ENCODE peak calls at places on chromosomes 2 and 18, in seven cellular contexts. P is AG10803, V is OCI-LY7, E is brain microvascular endothelial cell, R is AG04449, O is AG09319, Q is dorsolateral prefrontal cortex. D is an unnamed sample.

GRCh38 chr2:120733238-120733942 is 2.3 kb upstream of the GLI2 start:
- DNase-seq in P (no peak), V (no peak), E (no peak), R (no peak), O (no peak), Q (no peak), D (no peak)

GRCh38 chr2:176753752-176754474 is 458.7 kb upstream of the HNRNPA3 start:
- DNase-seq in P (peak), V (peak), E (no peak), R (no peak), O (no peak), Q (no peak), D (peak)

GRCh38 chr2:10397297-10397875 is 50.7 kb downstream of the ODC1 start:
- DNase-seq in P (no peak), V (no peak), E (no peak), R (no peak), O (no peak), Q (no peak), D (no peak)

GRCh38 chr2:46034535-46034934 is 262.7 kb upstream of the EPAS1 start:
- DNase-seq in P (no peak), V (no peak), E (peak), R (no peak), O (no peak), Q (no peak), D (no peak)

GRCh38 chr2:182548031-182548950 is 121.5 kb upstream of the PDE1A start:
- DNase-seq in P (peak), V (no peak), E (peak), R (no peak), O (no peak), Q (no peak), D (no peak)

GRCh38 chr2:61759718-61760117 is 94.1 kb downstream of the FAM161A start:
- DNase-seq in P (peak), V (no peak), E (peak), R (peak), O (no peak), Q (no peak), D (no peak)

GRCh38 chr2:149652520-149652919 is 64.9 kb upstream of the MMADHC start:
- DNase-seq in P (no peak), V (no peak), E (no peak), R (no peak), O (no peak), Q (no peak), D (no peak)

GRCh38 chr2:28004086-28004485 is 113.6 kb downstream of the BABAM2 start:
- DNase-seq in P (peak), V (no peak), E (peak), R (peak), O (peak), Q (no peak), D (peak)

GRCh38 chr18:23618862-23619387 is 32.6 kb upstream of the NPC1 start:
- DNase-seq in P (no peak), V (no peak), E (no peak), R (no peak), O (no peak), Q (no peak), D (peak)

GRCh38 chr2:84459944-84460429 is 907 bp upstream of the SUCLG1 start:
- DNase-seq in P (no peak), V (peak), E (no peak), R (no peak), O (no peak), Q (no peak), D (no peak)

GRCh38 chr2:207528980-207529329 is 807 bp upstream of the CREB1 start:
- DNase-seq in P (peak), V (peak), E (no peak), R (no peak), O (no peak), Q (no peak), D (peak)

GRCh38 chr2:215063526-215063925 is 74.9 kb downstream of the ABCA12 start:
- DNase-seq in P (no peak), V (no peak), E (no peak), R (no peak), O (no peak), Q (no peak), D (no peak)

GRCh38 chr2:39730685-39731302 is 48.3 kb downstream of the THUMPD2 start:
- DNase-seq in P (no peak), V (peak), E (peak), R (no peak), O (no peak), Q (no peak), D (no peak)

GRCh38 chr2:21633531-21634310 is 510.0 kb downstream of the TDRD15 start:
- DNase-seq in P (no peak), V (no peak), E (no peak), R (no peak), O (no peak), Q (no peak), D (no peak)

GRCh38 chr2:168521342-168521741 is 65.3 kb downstream of the CERS6 start:
- DNase-seq in P (no peak), V (no peak), E (peak), R (no peak), O (no peak), Q (no peak), D (no peak)

GRCh38 chr18:9233771-9234440 is 97.3 kb downstream of the ANKRD12 start:
- DNase-seq in P (no peak), V (no peak), E (no peak), R (no peak), O (no peak), Q (no peak), D (no peak)

GRCh38 chr2:47899915-47900314 is 6.4 kb downstream of the FBXO11 start:
- DNase-seq in P (no peak), V (no peak), E (no peak), R (no peak), O (no peak), Q (no peak), D (peak)

GRCh38 chr2:30446602-30447148 is 371 bp upstream of the LCLAT1 start:
- DNase-seq in P (no peak), V (no peak), E (no peak), R (no peak), O (no peak), Q (no peak), D (no peak)

GRCh38 chr2:241150660-241151530 is 628 bp downstream of the PPP1R7 start:
- DNase-seq in P (no peak), V (peak), E (no peak), R (no peak), O (no peak), Q (peak), D (no peak)

GRCh38 chr2:8248623-8248957 is 433.3 kb upstream of the ID2 start:
- DNase-seq in P (peak), V (no peak), E (no peak), R (no peak), O (no peak), Q (no peak), D (no peak)

GRCh38 chr2:45024600-45025291 is 15.5 kb upstream of the SIX2 start:
- DNase-seq in P (peak), V (peak), E (peak), R (peak), O (peak), Q (no peak), D (no peak)

GRCh38 chr2:71689393-71689792 is 236.0 kb downstream of the DYSF start:
- DNase-seq in P (no peak), V (no peak), E (no peak), R (no peak), O (no peak), Q (no peak), D (no peak)

GRCh38 chr18:47184419-47185050 is 8.4 kb upstream of the IER3IP1 start:
- DNase-seq in P (peak), V (peak), E (peak), R (no peak), O (no peak), Q (no peak), D (peak)

GRCh38 chr18:9753863-9754262 is 45.8 kb downstream of the RAB31 start:
- DNase-seq in P (no peak), V (no peak), E (peak), R (no peak), O (no peak), Q (no peak), D (no peak)

GRCh38 chr2:104262714-104263113 is 591.2 kb upstream of the POU3F3 start:
- DNase-seq in P (no peak), V (no peak), E (no peak), R (no peak), O (no peak), Q (no peak), D (no peak)

GRCh38 chr18:12948055-12948804 is 419 bp downstream of the SEH1L start:
- DNase-seq in P (peak), V (peak), E (peak), R (no peak), O (peak), Q (peak), D (peak)

GRCh38 chr2:34365937-34366336 is 766.8 kb upstream of the FAM98A start:
- DNase-seq in P (no peak), V (no peak), E (no peak), R (no peak), O (no peak), Q (no peak), D (no peak)

GRCh38 chr2:121532347-121532766 is 1.7 kb downstream of the RNU4ATAC start:
- DNase-seq in P (peak), V (no peak), E (peak), R (no peak), O (no peak), Q (no peak), D (no peak)

GRCh38 chr18:79988925-79989361 is 580 bp upstream of the TXNL4A start:
- DNase-seq in P (peak), V (no peak), E (peak), R (no peak), O (no peak), Q (no peak), D (no peak)

GRCh38 chr2:224122542-224122941 is 83.5 kb upstream of the SERPINE2 start:
- DNase-seq in P (no peak), V (no peak), E (no peak), R (no peak), O (no peak), Q (no peak), D (no peak)

GRCh38 chr2:226794077-226794670 is 5.4 kb downstream of the IRS1 start:
- DNase-seq in P (peak), V (no peak), E (no peak), R (no peak), O (no peak), Q (no peak), D (no peak)

GRCh38 chr2:148860037-148860436 is 15.0 kb upstream of the KIF5C start:
- DNase-seq in P (no peak), V (no peak), E (no peak), R (no peak), O (no peak), Q (no peak), D (no peak)

GRCh38 chr2:116733699-116734098 is 1080.8 kb upstream of the DDX18 start:
- DNase-seq in P (no peak), V (no peak), E (no peak), R (no peak), O (no peak), Q (no peak), D (no peak)

GRCh38 chr2:142545036-142545435 is 332.4 kb upstream of the KYNU start:
- DNase-seq in P (no peak), V (no peak), E (no peak), R (no peak), O (no peak), Q (no peak), D (no peak)

GRCh38 chr2:108927936-108928659 is 60.9 kb downstream of the EDAR start:
- DNase-seq in P (peak), V (peak), E (peak), R (no peak), O (peak), Q (no peak), D (peak)

GRCh38 chr18:48396561-48396960 is 12.6 kb downstream of the ZBTB7C start:
- DNase-seq in P (no peak), V (no peak), E (no peak), R (no peak), O (no peak), Q (no peak), D (no peak)

GRCh38 chr2:120929829-120930228 is 194.2 kb downstream of the GLI2 start:
- DNase-seq in P (peak), V (no peak), E (no peak), R (no peak), O (no peak), Q (no peak), D (no peak)

GRCh38 chr2:120134263-120134662 is 88.9 kb downstream of the TMEM185B start:
- DNase-seq in P (peak), V (no peak), E (peak), R (peak), O (peak), Q (no peak), D (no peak)

GRCh38 chr18:57446322-57446721 is 11.1 kb downstream of the ONECUT2 start:
- DNase-seq in P (no peak), V (peak), E (no peak), R (no peak), O (no peak), Q (no peak), D (peak)
- TF ChIP-seq CTCF in P (peak), V (peak), E (peak), R (peak), O (peak), Q (peak), D (peak)

GRCh38 chr2:229917793-229918192 is 4.0 kb downstream of the TRIP12 start:
- DNase-seq in P (no peak), V (no peak), E (no peak), R (no peak), O (no peak), Q (no peak), D (no peak)

GRCh38 chr2:229921101-229921891 is 513 bp downstream of the TRIP12 start:
- DNase-seq in P (peak), V (peak), E (peak), R (no peak), O (no peak), Q (peak), D (peak)

GRCh38 chr2:229922449-229923386 is at the start of gene FBXO36:
- DNase-seq in P (peak), V (peak), E (peak), R (no peak), O (peak), Q (peak), D (peak)

GRCh38 chr2:229920011-229920781 is 1.6 kb downstream of the TRIP12 start:
- DNase-seq in P (peak), V (peak), E (no peak), R (no peak), O (no peak), Q (no peak), D (peak)

GRCh38 chr2:229921892-229922448 is at the start of gene TRIP12:
- DNase-seq in P (peak), V (peak), E (peak), R (peak), O (peak), Q (peak), D (peak)
- TF ChIP-seq CTCF in P (no peak), V (no peak), E (no peak), R (no peak), O (no peak), Q (no peak), D (no peak)

GRCh38 chr2:216633616-216634316 is 546 bp downstream of the IGFBP2 start:
- DNase-seq in P (no peak), V (no peak), E (no peak), R (no peak), O (no peak), Q (no peak), D (no peak)
- TF ChIP-seq CTCF in P (no peak), V (no peak), E (no peak), R (no peak), O (no peak), Q (no peak), D (no peak)

DNA sequence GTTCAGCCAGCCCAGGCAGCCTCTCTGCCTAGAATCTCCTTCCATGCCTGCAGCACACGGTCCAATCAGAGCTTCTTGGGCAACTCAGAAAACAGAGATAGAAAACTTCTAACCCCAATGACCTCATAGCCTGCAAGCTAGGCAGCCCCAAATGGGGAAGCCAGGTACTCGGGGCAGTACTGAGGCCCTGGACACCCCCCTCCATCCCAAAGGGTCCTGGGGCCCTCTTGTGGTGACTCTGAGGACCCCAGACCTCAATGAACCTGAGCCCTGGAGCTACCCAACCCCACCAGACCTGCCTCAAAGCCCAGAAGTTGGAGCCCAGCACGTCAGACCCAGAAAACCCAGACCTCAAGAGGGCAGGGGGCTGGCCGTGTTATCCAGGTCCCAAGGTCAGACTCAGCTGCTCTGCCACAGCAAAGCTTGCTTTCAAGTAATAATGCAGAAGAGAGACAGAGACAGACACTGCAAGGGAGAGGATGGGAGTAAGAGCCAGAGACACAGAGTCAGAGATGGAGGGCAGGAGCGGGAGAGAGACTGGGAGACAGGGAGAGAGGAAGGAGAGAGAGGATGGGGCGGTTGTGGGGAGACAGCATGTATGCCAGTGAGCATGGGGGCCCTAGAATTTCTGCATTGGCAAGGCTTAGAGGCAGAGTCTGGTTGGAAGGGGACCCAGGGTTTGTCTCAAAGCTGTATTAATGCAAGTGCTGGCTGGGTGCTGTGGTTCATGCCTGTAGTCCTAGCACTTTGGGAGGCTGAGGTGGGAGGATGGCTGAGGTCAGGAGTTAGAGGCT is 28.2 kb downstream of the SERTAD2 start:
- DNase-seq in P (no peak), V (peak), E (no peak), R (no peak), O (no peak), Q (no peak), D (no peak)
- TF ChIP-seq CTCF in P (no peak), V (peak), E (peak), R (no peak), O (no peak), Q (no peak), D (no peak)

DNA sequence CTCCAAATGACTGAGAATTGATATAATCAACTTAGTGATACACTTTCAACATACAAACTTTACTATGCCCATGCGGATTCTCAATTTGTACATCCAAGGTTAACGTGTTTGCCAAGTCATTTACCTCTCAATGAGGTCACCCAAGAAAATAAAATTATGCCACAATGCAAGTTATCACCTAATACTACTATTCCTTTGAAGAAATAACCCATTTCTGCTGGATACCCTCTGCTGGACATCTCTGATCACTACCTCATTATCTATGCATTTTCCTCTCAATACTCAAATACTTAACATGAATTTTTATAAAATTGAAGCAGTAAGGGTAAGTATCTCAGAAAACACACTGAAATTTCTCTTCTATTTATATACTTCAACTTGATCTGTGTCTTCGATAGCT is 12.7 kb downstream of the HNRNPLL start:
- DNase-seq in P (no peak), V (no peak), E (no peak), R (no peak), O (no peak), Q (no peak), D (no peak)
- TF ChIP-seq CTCF in P (peak), V (peak), E (peak), R (no peak), O (peak), Q (peak), D (peak)

GRCh38 chr2:174693344-174693743 is 70.9 kb downstream of the CHRNA1 start:
- DNase-seq in P (no peak), V (no peak), E (no peak), R (no peak), O (no peak), Q (no peak), D (no peak)
- TF ChIP-seq CTCF in P (no peak), V (no peak), E (no peak), R (no peak), O (no peak), Q (no peak), D (no peak)